ENCODE peak calls at places on chromosomes 11 and 22, in nine cellular contexts. D is GM06990, P is CMK, B is A549, Z is lung microvascular endothelial cell, N is PC-9, L is DMS79, Q is amniotic stem cell, G is thyroid gland. U is an unnamed sample.

GRCh38 chr11:46120711-46121327 is 435 bp downstream of the PHF21A start:
- DNase-seq in D (peak), P (peak), B (peak), Z (peak), N (peak), L (peak), Q (no peak), G (peak), U (peak)

GRCh38 chr11:93740802-93741093 is 547 bp downstream of the TAF1D start:
- DNase-seq in D (no peak), P (no peak), B (peak), Z (peak), N (peak), L (peak), Q (peak), G (peak), U (no peak)

GRCh38 chr11:3854660-3854976 is 846 bp upstream of the STIM1 start:
- DNase-seq in D (no peak), P (no peak), B (no peak), Z (no peak), N (no peak), L (no peak), Q (no peak), G (no peak), U (no peak)

GRCh38 chr11:19892876-19893275 is 180.2 kb downstream of the NAV2 start:
- DNase-seq in D (no peak), P (no peak), B (no peak), Z (no peak), N (no peak), L (no peak), Q (no peak), G (no peak), U (no peak)

GRCh38 chr11:120801801-120802689 is 221.9 kb upstream of the TBCEL start:
- DNase-seq in D (peak), P (peak), B (peak), Z (peak), N (peak), L (peak), Q (no peak), G (peak), U (peak)

GRCh38 chr11:68471360-68472340 is 11.1 kb downstream of the PPP6R3 start:
- DNase-seq in D (no peak), P (peak), B (no peak), Z (no peak), N (no peak), L (no peak), Q (no peak), G (no peak), U (no peak)

GRCh38 chr11:12079726-12080556 is 30.4 kb upstream of the MICAL2 start:
- DNase-seq in D (no peak), P (no peak), B (peak), Z (peak), N (peak), L (no peak), Q (peak), G (no peak), U (peak)

GRCh38 chr11:46876471-46876870 is 30.4 kb upstream of the CKAP5 start:
- DNase-seq in D (no peak), P (no peak), B (no peak), Z (no peak), N (no peak), L (no peak), Q (no peak), G (no peak), U (no peak)

GRCh38 chr22:46444390-46444854 is 93.0 kb downstream of the CELSR1 start:
- DNase-seq in D (no peak), P (no peak), B (no peak), Z (peak), N (no peak), L (no peak), Q (no peak), G (no peak), U (no peak)

GRCh38 chr11:22626573-22627239 is 1.1 kb upstream of the FANCF start:
- DNase-seq in D (no peak), P (no peak), B (no peak), Z (no peak), N (no peak), L (no peak), Q (no peak), G (no peak), U (no peak)

GRCh38 chr22:20237480-20238440 is 30.4 kb downstream of the RTN4R start:
- DNase-seq in D (no peak), P (no peak), B (no peak), Z (no peak), N (no peak), L (no peak), Q (no peak), G (no peak), U (no peak)

GRCh38 chr11:65780770-65781151 is at the start of gene AP5B1:
- DNase-seq in D (peak), P (peak), B (peak), Z (peak), N (peak), L (no peak), Q (peak), G (peak), U (no peak)

GRCh38 chr22:21698430-21699329 is 32.9 kb downstream of the PPIL2 start:
- DNase-seq in D (no peak), P (no peak), B (no peak), Z (no peak), N (no peak), L (no peak), Q (peak), G (peak), U (no peak)

GRCh38 chr11:110174645-110175310 is 81.6 kb downstream of the ZC3H12C start:
- DNase-seq in D (no peak), P (no peak), B (no peak), Z (no peak), N (no peak), L (no peak), Q (no peak), G (peak), U (no peak)

GRCh38 chr11:62068730-62069129 is 55.1 kb upstream of the INCENP start:
- DNase-seq in D (no peak), P (no peak), B (no peak), Z (no peak), N (no peak), L (no peak), Q (no peak), G (no peak), U (no peak)

GRCh38 chr22:38777087-38777671 is 16.8 kb downstream of the DNAL4 start:
- DNase-seq in D (no peak), P (no peak), B (no peak), Z (no peak), N (no peak), L (no peak), Q (no peak), G (no peak), U (no peak)

GRCh38 chr11:71364176-71364671 is 84.0 kb downstream of the DHCR7 start:
- DNase-seq in D (no peak), P (no peak), B (no peak), Z (no peak), N (no peak), L (no peak), Q (no peak), G (no peak), U (no peak)

GRCh38 chr22:50008151-50009040 is 4.2 kb downstream of the IL17REL start:
- DNase-seq in D (no peak), P (no peak), B (no peak), Z (no peak), N (peak), L (peak), Q (no peak), G (no peak), U (no peak)

GRCh38 chr22:39300198-39300830 is 19.1 kb downstream of the RPL3 start:
- DNase-seq in D (no peak), P (no peak), B (no peak), Z (no peak), N (peak), L (no peak), Q (no peak), G (no peak), U (no peak)

GRCh38 chr11:46050065-46050464 is 71.2 kb downstream of the PHF21A start:
- DNase-seq in D (no peak), P (no peak), B (no peak), Z (peak), N (no peak), L (no peak), Q (peak), G (peak), U (no peak)

GRCh38 chr11:85663080-85663729 is 1.7 kb downstream of the CREBZF start:
- DNase-seq in D (no peak), P (no peak), B (no peak), Z (peak), N (peak), L (peak), Q (no peak), G (no peak), U (no peak)

GRCh38 chr11:67261942-67262681 is 4.2 kb upstream of the GRK2 start:
- DNase-seq in D (no peak), P (no peak), B (no peak), Z (no peak), N (no peak), L (no peak), Q (no peak), G (no peak), U (no peak)

GRCh38 chr11:35583126-35583525 is 35.1 kb upstream of the FJX1 start:
- DNase-seq in D (no peak), P (no peak), B (no peak), Z (no peak), N (peak), L (no peak), Q (no peak), G (no peak), U (no peak)

GRCh38 chr11:69870772-69871171 is 51.6 kb upstream of the FGF3 start:
- DNase-seq in D (no peak), P (no peak), B (no peak), Z (no peak), N (peak), L (no peak), Q (no peak), G (no peak), U (no peak)

GRCh38 chr11:1285316-1285744 is 24.1 kb downstream of the TOLLIP start:
- DNase-seq in D (no peak), P (no peak), B (no peak), Z (no peak), N (no peak), L (no peak), Q (no peak), G (no peak), U (no peak)

GRCh38 chr11:12185914-12186313 is 75.5 kb downstream of the MICAL2 start:
- DNase-seq in D (no peak), P (no peak), B (no peak), Z (peak), N (no peak), L (peak), Q (peak), G (peak), U (no peak)

GRCh38 chr11:75509201-75509600 is 16.5 kb downstream of the GDPD5 start:
- DNase-seq in D (no peak), P (no peak), B (no peak), Z (peak), N (no peak), L (no peak), Q (no peak), G (no peak), U (no peak)

GRCh38 chr11:109697140-109697843 is 275.3 kb downstream of the C11orf87 start:
- DNase-seq in D (peak), P (peak), B (peak), Z (peak), N (no peak), L (no peak), Q (peak), G (no peak), U (peak)

GRCh38 chr11:65084598-65085375 is 765 bp downstream of the ZFPL1 start:
- DNase-seq in D (no peak), P (no peak), B (no peak), Z (no peak), N (no peak), L (no peak), Q (no peak), G (no peak), U (no peak)

GRCh38 chr11:12494699-12495098 is 117.3 kb downstream of the PARVA start:
- DNase-seq in D (no peak), P (no peak), B (no peak), Z (no peak), N (no peak), L (no peak), Q (no peak), G (no peak), U (no peak)

GRCh38 chr11:43546561-43547410 is 133.8 kb upstream of the HSD17B12 start:
- DNase-seq in D (no peak), P (no peak), B (no peak), Z (peak), N (no peak), L (no peak), Q (no peak), G (peak), U (no peak)

GRCh38 chr22:23353696-23354095 is 173.4 kb downstream of the BCR start:
- DNase-seq in D (no peak), P (no peak), B (no peak), Z (no peak), N (no peak), L (no peak), Q (no peak), G (no peak), U (no peak)

GRCh38 chr22:44000123-44000522 is 24.0 kb upstream of the PARVB start:
- DNase-seq in D (no peak), P (no peak), B (no peak), Z (no peak), N (peak), L (no peak), Q (no peak), G (no peak), U (no peak)

U was measured in pulmonary artery endothelial cell.